ENCODE peak calls at places on chromosomes 2 and 18, in six cellular contexts. Z, P, G, R, T and U are unnamed samples.

GRCh38 chr18:7273301-7273911 is 42.5 kb downstream of the LRRC30 start:
- DNase-seq in Z (no peak), P (no peak), G (no peak), R (no peak), T (no peak), U (no peak)

GRCh38 chr2:45585267-45585861 is 25.7 kb downstream of the SRBD1 start:
- DNase-seq in Z (no peak), P (peak; percentile 41), G (no peak), R (peak; percentile 50), T (no peak), U (no peak)

GRCh38 chr2:215280326-215280725 is 31.5 kb upstream of the ATIC start:
- DNase-seq in Z (no peak), P (no peak), G (no peak), R (no peak), T (no peak), U (no peak)

GRCh38 chr2:171080607-171081006 is 80.1 kb downstream of the TLK1 start:
- DNase-seq in Z (no peak), P (no peak), G (no peak), R (no peak), T (no peak), U (no peak)

GRCh38 chr2:190948671-190949070 is 65.3 kb downstream of the STAT1 start:
- DNase-seq in Z (no peak), P (no peak), G (no peak), R (no peak), T (no peak), U (no peak)

GRCh38 chr2:64632855-64633819 is 20.6 kb downstream of the SERTAD2 start:
- DNase-seq in Z (no peak), P (no peak), G (no peak), R (no peak), T (no peak), U (no peak)

GRCh38 chr2:24930768-24931167 is 10.7 kb upstream of the ADCY3 start:
- DNase-seq in Z (no peak), P (no peak), G (no peak), R (no peak), T (peak; percentile 70), U (peak; percentile 65)

GRCh38 chr2:146312899-146313298 is 1531.9 kb upstream of the ACVR2A start:
- DNase-seq in Z (no peak), P (no peak), G (no peak), R (no peak), T (no peak), U (no peak)

GRCh38 chr2:208937521-208937920 is 486.3 kb upstream of the MAP2 start:
- DNase-seq in Z (no peak), P (no peak), G (no peak), R (no peak), T (no peak), U (no peak)

GRCh38 chr2:102753563-102754159 is 8.2 kb upstream of the TMEM182 start:
- DNase-seq in Z (no peak), P (peak; percentile 18), G (peak; percentile 35), R (peak; percentile 77), T (no peak), U (no peak)

GRCh38 chr2:56531668-56532420 is 348.1 kb downstream of the CCDC85A start:
- DNase-seq in Z (no peak), P (no peak), G (no peak), R (no peak), T (no peak), U (no peak)

GRCh38 chr18:21183670-21184069 is 58.4 kb upstream of the GREB1L start:
- DNase-seq in Z (no peak), P (no peak), G (no peak), R (peak; percentile 10), T (no peak), U (no peak)

GRCh38 chr2:120613742-120614481 is 121.8 kb upstream of the GLI2 start:
- DNase-seq in Z (no peak), P (no peak), G (no peak), R (no peak), T (no peak), U (no peak)

GRCh38 chr18:51028201-51028805 is 1.7 kb upstream of the SMAD4 start:
- DNase-seq in Z (no peak), P (no peak), G (peak; percentile 11), R (peak; percentile 65), T (no peak), U (no peak)

GRCh38 chr2:219684721-219685689 is 57.6 kb downstream of the SLC4A3 start:
- DNase-seq in Z (no peak), P (no peak), G (peak; percentile 62), R (peak; percentile 61), T (peak; percentile 42), U (peak; percentile 46)

GRCh38 chr2:122627388-122627787 is 871.9 kb downstream of the TSN start:
- DNase-seq in Z (no peak), P (no peak), G (no peak), R (no peak), T (no peak), U (no peak)

GRCh38 chr2:237581751-237582746 is 8.5 kb downstream of the RAB17 start:
- DNase-seq in Z (no peak), P (peak; percentile 69), G (peak; percentile 15), R (peak; percentile 82), T (peak; percentile 48), U (no peak)

GRCh38 chr2:69177063-69177771 is 164.2 kb downstream of the ANTXR1 start:
- DNase-seq in Z (no peak), P (peak; percentile 41), G (peak; percentile 15), R (peak; percentile 74), T (no peak), U (no peak)

GRCh38 chr2:68907923-68908253 is 36.7 kb upstream of the BMP10 start:
- DNase-seq in Z (no peak), P (no peak), G (no peak), R (no peak), T (no peak), U (no peak)

GRCh38 chr2:28049416-28049815 is 158.9 kb downstream of the BABAM2 start:
- DNase-seq in Z (no peak), P (no peak), G (no peak), R (no peak), T (no peak), U (no peak)

GRCh38 chr2:110853516-110853915 is 121.1 kb downstream of the ACOXL start:
- DNase-seq in Z (no peak), P (no peak), G (peak; percentile 42), R (peak; percentile 42), T (no peak), U (no peak)

GRCh38 chr2:15788458-15789229 is 151.7 kb upstream of the MYCN start:
- DNase-seq in Z (no peak), P (no peak), G (no peak), R (no peak), T (no peak), U (no peak)

GRCh38 chr18:79947054-79947755 is 4.2 kb downstream of the SLC66A2 start:
- DNase-seq in Z (no peak), P (no peak), G (no peak), R (no peak), T (no peak), U (no peak)

GRCh38 chr2:127701651-127702394 is 526 bp downstream of the SFT2D3 start:
- DNase-seq in Z (peak; percentile 38), P (peak; percentile 87), G (peak; percentile 68), R (peak; percentile 71), T (peak; percentile 64), U (peak; percentile 64)

GRCh38 chr2:211103989-211104388 is 547.6 kb downstream of the CPS1 start:
- DNase-seq in Z (no peak), P (no peak), G (no peak), R (no peak), T (no peak), U (no peak)

GRCh38 chr2:209579236-209579749 is 155.4 kb downstream of the MAP2 start:
- DNase-seq in Z (no peak), P (peak; percentile 60), G (no peak), R (no peak), T (no peak), U (no peak)

GRCh38 chr2:151815821-151816489 is 12.3 kb downstream of the ARL5A start:
- DNase-seq in Z (no peak), P (no peak), G (peak; percentile 82), R (no peak), T (no peak), U (no peak)

GRCh38 chr2:58660046-58660445 is 418.9 kb upstream of the FANCL start:
- DNase-seq in Z (no peak), P (no peak), G (no peak), R (no peak), T (no peak), U (no peak)

GRCh38 chr2:20665261-20666113 is 1.5 kb upstream of the GDF7 start:
- DNase-seq in Z (no peak), P (peak; percentile 67), G (no peak), R (no peak), T (no peak), U (no peak)

GRCh38 chr2:215609089-215610032 is 173.5 kb upstream of the FN1 start:
- DNase-seq in Z (no peak), P (no peak), G (no peak), R (no peak), T (no peak), U (no peak)

GRCh38 chr2:84741182-84741822 is 139.6 kb downstream of the TRABD2A start:
- DNase-seq in Z (peak; percentile 46), P (peak; percentile 9), G (peak; percentile 24), R (peak; percentile 25), T (peak; percentile 9), U (peak; percentile 5)

DNA sequence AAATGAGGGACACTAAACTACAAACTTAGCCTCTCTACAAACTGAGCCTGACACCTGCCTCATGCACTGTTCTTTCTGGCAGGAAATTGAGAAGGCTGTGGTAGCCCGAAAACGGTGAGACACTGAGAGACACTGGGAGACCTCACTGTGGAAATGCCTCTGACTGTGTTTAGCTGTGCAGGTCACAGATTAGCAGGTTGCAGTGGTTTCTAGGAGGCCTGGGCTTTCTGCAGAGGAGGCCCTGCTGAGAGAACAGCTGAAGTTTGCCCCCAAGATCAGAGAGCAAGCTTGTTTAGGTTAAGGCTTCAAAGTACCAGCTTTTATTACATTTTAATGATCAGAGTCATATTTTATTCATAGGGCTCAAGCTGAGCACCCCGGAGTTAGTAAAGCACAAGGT is 68.7 kb upstream of the LYPD6 start:
- DNase-seq in Z (no peak), P (no peak), G (no peak), R (no peak), T (no peak), U (no peak)
- TF ChIP-seq TAF1 in Z (no peak), P (no peak), G (no peak), R (no peak), T (no peak), U (no peak)

GRCh38 chr2:43300781-43301586 is 74.6 kb upstream of the ZFP36L2 start:
- DNase-seq in Z (no peak), P (no peak), G (no peak), R (peak; percentile 29), T (no peak), U (no peak)
- TF ChIP-seq POLR2AphosphoS5 in Z (no peak), P (no peak), G (no peak), R (no peak), T (no peak), U (no peak)

DNA sequence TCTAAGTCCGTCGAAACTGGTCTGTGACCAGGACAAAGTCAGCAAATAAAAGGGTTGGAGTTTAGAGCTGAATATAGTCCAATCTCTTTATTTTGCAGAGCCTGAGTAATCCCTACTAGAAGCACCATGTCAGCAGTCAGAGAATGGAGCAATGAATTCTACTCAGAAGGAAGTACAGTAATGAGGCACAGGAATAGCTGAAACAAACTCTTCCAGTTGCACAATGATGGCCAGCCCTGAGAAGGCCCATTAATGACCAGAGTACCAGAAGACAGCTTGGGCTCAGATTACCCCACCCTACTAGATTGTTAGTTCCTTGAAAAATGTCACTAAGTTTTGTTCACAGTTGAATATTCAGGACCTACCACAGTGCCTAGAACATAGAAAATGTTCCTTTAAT is 40.3 kb upstream of the SCG2 start:
- DNase-seq in Z (no peak), P (no peak), G (no peak), R (no peak), T (no peak), U (no peak)
- TF ChIP-seq TAF1 in Z (no peak), P (no peak), G (no peak), R (no peak), T (no peak), U (no peak)

GRCh38 chr2:239959059-239959971 is 65.8 kb downstream of the NDUFA10 start:
- DNase-seq in Z (no peak), P (no peak), G (no peak), R (no peak), T (no peak), U (no peak)
- TF ChIP-seq POLR2AphosphoS5 in Z (no peak), P (no peak), G (no peak), R (no peak), T (no peak), U (no peak)